ENCODE peak calls at places on chromosomes 4 and X, in eight cellular contexts. One of them, this sample, is unnamed.

GRCh38 chrX:123961268-123962005 is at the start of gene STAG2:
- DNase-seq in activated T-helper 9 cell treated with anti-CD3 and anti-CD28 coated beads, Interleukin-2, amount 50 U/mL, for 16 hours: peak
- DNase-seq in B cell: peak
- DNase-seq in transverse colon: peak
- DNase-seq in T-helper 1 cell: peak
- DNase-seq in natural killer cell: peak
- DNase-seq in PC-3: peak
- DNase-seq in RPMI8226: peak
- DNase-seq in this sample: peak

GRCh38 chr4:162075691-162076090 is 88.1 kb downstream of the FSTL5 start:
- DNase-seq in activated T-helper 9 cell treated with anti-CD3 and anti-CD28 coated beads, Interleukin-2, amount 50 U/mL, for 16 hours: no peak
- DNase-seq in RPMI8226: no peak
- DNase-seq in B cell: no peak
- DNase-seq in PC-3: no peak
- DNase-seq in natural killer cell: no peak
- DNase-seq in transverse colon: no peak
- DNase-seq in T-helper 1 cell: no peak
- DNase-seq in this sample: no peak

GRCh38 chrX:106178826-106179225 is 10.7 kb downstream of the PWWP3B start:
- DNase-seq in PC-3: peak
- DNase-seq in T-helper 1 cell: no peak
- DNase-seq in transverse colon: no peak
- DNase-seq in natural killer cell: no peak
- DNase-seq in B cell: no peak
- DNase-seq in activated T-helper 9 cell treated with anti-CD3 and anti-CD28 coated beads, Interleukin-2, amount 50 U/mL, for 16 hours: no peak
- DNase-seq in RPMI8226: no peak
- DNase-seq in this sample: no peak

GRCh38 chr4:73103799-73104503 is 34.4 kb upstream of the COX18 start:
- DNase-seq in natural killer cell: no peak
- DNase-seq in PC-3: peak
- DNase-seq in B cell: no peak
- DNase-seq in T-helper 1 cell: no peak
- DNase-seq in transverse colon: no peak
- DNase-seq in activated T-helper 9 cell treated with anti-CD3 and anti-CD28 coated beads, Interleukin-2, amount 50 U/mL, for 16 hours: no peak
- DNase-seq in RPMI8226: no peak
- DNase-seq in this sample: no peak

GRCh38 chrX:151801980-151802379 is 67.4 kb downstream of the CNGA2 start:
- DNase-seq in B cell: no peak
- DNase-seq in transverse colon: no peak
- DNase-seq in activated T-helper 9 cell treated with anti-CD3 and anti-CD28 coated beads, Interleukin-2, amount 50 U/mL, for 16 hours: no peak
- DNase-seq in T-helper 1 cell: no peak
- DNase-seq in PC-3: no peak
- DNase-seq in RPMI8226: no peak
- DNase-seq in natural killer cell: no peak
- DNase-seq in this sample: no peak

GRCh38 chr4:94676910-94677309 is 80.8 kb upstream of the BMPR1B start:
- DNase-seq in B cell: no peak
- DNase-seq in PC-3: no peak
- DNase-seq in RPMI8226: no peak
- DNase-seq in T-helper 1 cell: no peak
- DNase-seq in transverse colon: no peak
- DNase-seq in activated T-helper 9 cell treated with anti-CD3 and anti-CD28 coated beads, Interleukin-2, amount 50 U/mL, for 16 hours: no peak
- DNase-seq in natural killer cell: no peak
- DNase-seq in this sample: no peak

GRCh38 chr4:4379540-4380087 is 7.3 kb upstream of the NSG1 start:
- DNase-seq in natural killer cell: no peak
- DNase-seq in activated T-helper 9 cell treated with anti-CD3 and anti-CD28 coated beads, Interleukin-2, amount 50 U/mL, for 16 hours: no peak
- DNase-seq in RPMI8226: no peak
- DNase-seq in B cell: no peak
- DNase-seq in PC-3: no peak
- DNase-seq in transverse colon: no peak
- DNase-seq in T-helper 1 cell: no peak
- DNase-seq in this sample: no peak

GRCh38 chr4:180909279-180909678 is 1333.9 kb upstream of the TENM3 start:
- DNase-seq in PC-3: peak
- DNase-seq in T-helper 1 cell: no peak
- DNase-seq in natural killer cell: no peak
- DNase-seq in B cell: no peak
- DNase-seq in transverse colon: no peak
- DNase-seq in activated T-helper 9 cell treated with anti-CD3 and anti-CD28 coated beads, Interleukin-2, amount 50 U/mL, for 16 hours: no peak
- DNase-seq in RPMI8226: no peak
- DNase-seq in this sample: no peak

GRCh38 chr4:123449780-123450179 is 53.2 kb downstream of the SPRY1 start:
- DNase-seq in transverse colon: no peak
- DNase-seq in RPMI8226: peak
- DNase-seq in natural killer cell: no peak
- DNase-seq in B cell: peak
- DNase-seq in T-helper 1 cell: no peak
- DNase-seq in activated T-helper 9 cell treated with anti-CD3 and anti-CD28 coated beads, Interleukin-2, amount 50 U/mL, for 16 hours: no peak
- DNase-seq in PC-3: peak
- DNase-seq in this sample: peak

GRCh38 chrX:101430457-101431078 is 22.5 kb downstream of the HNRNPH2 start:
- DNase-seq in activated T-helper 9 cell treated with anti-CD3 and anti-CD28 coated beads, Interleukin-2, amount 50 U/mL, for 16 hours: no peak
- DNase-seq in B cell: no peak
- DNase-seq in natural killer cell: no peak
- DNase-seq in transverse colon: no peak
- DNase-seq in T-helper 1 cell: no peak
- DNase-seq in RPMI8226: no peak
- DNase-seq in PC-3: peak
- DNase-seq in this sample: no peak

GRCh38 chrX:153687121-153688039 is at the start of gene SLC6A8:
- DNase-seq in PC-3: peak
- DNase-seq in transverse colon: peak
- DNase-seq in activated T-helper 9 cell treated with anti-CD3 and anti-CD28 coated beads, Interleukin-2, amount 50 U/mL, for 16 hours: no peak
- DNase-seq in B cell: no peak
- DNase-seq in natural killer cell: no peak
- DNase-seq in RPMI8226: peak
- DNase-seq in T-helper 1 cell: peak
- DNase-seq in this sample: no peak

GRCh38 chr4:155197757-155198156 is 10.7 kb upstream of the NPY2R start:
- DNase-seq in B cell: no peak
- DNase-seq in PC-3: no peak
- DNase-seq in T-helper 1 cell: no peak
- DNase-seq in natural killer cell: no peak
- DNase-seq in activated T-helper 9 cell treated with anti-CD3 and anti-CD28 coated beads, Interleukin-2, amount 50 U/mL, for 16 hours: no peak
- DNase-seq in transverse colon: no peak
- DNase-seq in RPMI8226: no peak
- DNase-seq in this sample: peak

GRCh38 chr4:39976945-39977488 is 694 bp downstream of the PDS5A start:
- DNase-seq in activated T-helper 9 cell treated with anti-CD3 and anti-CD28 coated beads, Interleukin-2, amount 50 U/mL, for 16 hours: no peak
- DNase-seq in PC-3: no peak
- DNase-seq in B cell: peak
- DNase-seq in transverse colon: peak
- DNase-seq in T-helper 1 cell: peak
- DNase-seq in RPMI8226: peak
- DNase-seq in natural killer cell: peak
- DNase-seq in this sample: peak

GRCh38 chrX:51834076-51834475 is 59.3 kb upstream of the MAGED1 start:
- DNase-seq in RPMI8226: no peak
- DNase-seq in B cell: no peak
- DNase-seq in activated T-helper 9 cell treated with anti-CD3 and anti-CD28 coated beads, Interleukin-2, amount 50 U/mL, for 16 hours: no peak
- DNase-seq in natural killer cell: no peak
- DNase-seq in T-helper 1 cell: no peak
- DNase-seq in transverse colon: peak
- DNase-seq in PC-3: peak
- DNase-seq in this sample: no peak

GRCh38 chr4:67727124-67727850 is 26.3 kb upstream of the UBA6 start:
- DNase-seq in activated T-helper 9 cell treated with anti-CD3 and anti-CD28 coated beads, Interleukin-2, amount 50 U/mL, for 16 hours: no peak
- DNase-seq in natural killer cell: no peak
- DNase-seq in B cell: no peak
- DNase-seq in PC-3: peak
- DNase-seq in RPMI8226: peak
- DNase-seq in transverse colon: no peak
- DNase-seq in T-helper 1 cell: no peak
- DNase-seq in this sample: no peak

GRCh38 chr4:158750379-158750778 is 18.4 kb upstream of the FNIP2 start:
- DNase-seq in activated T-helper 9 cell treated with anti-CD3 and anti-CD28 coated beads, Interleukin-2, amount 50 U/mL, for 16 hours: no peak
- DNase-seq in B cell: no peak
- DNase-seq in transverse colon: no peak
- DNase-seq in PC-3: peak
- DNase-seq in RPMI8226: no peak
- DNase-seq in T-helper 1 cell: no peak
- DNase-seq in natural killer cell: no peak
- DNase-seq in this sample: no peak

GRCh38 chrX:36214924-36215323 is 295.4 kb downstream of the CFAP47 start:
- DNase-seq in PC-3: no peak
- DNase-seq in B cell: no peak
- DNase-seq in natural killer cell: no peak
- DNase-seq in activated T-helper 9 cell treated with anti-CD3 and anti-CD28 coated beads, Interleukin-2, amount 50 U/mL, for 16 hours: no peak
- DNase-seq in transverse colon: no peak
- DNase-seq in T-helper 1 cell: no peak
- DNase-seq in RPMI8226: no peak
- DNase-seq in this sample: no peak

GRCh38 chrX:38095971-38096529 is 89.7 kb downstream of the SYTL5 start:
- DNase-seq in B cell: no peak
- DNase-seq in RPMI8226: no peak
- DNase-seq in activated T-helper 9 cell treated with anti-CD3 and anti-CD28 coated beads, Interleukin-2, amount 50 U/mL, for 16 hours: no peak
- DNase-seq in T-helper 1 cell: no peak
- DNase-seq in transverse colon: no peak
- DNase-seq in natural killer cell: no peak
- DNase-seq in PC-3: peak
- DNase-seq in this sample: no peak

GRCh38 chr4:177047070-177047850 is 254.5 kb upstream of the VEGFC start:
- DNase-seq in B cell: peak
- DNase-seq in RPMI8226: peak
- DNase-seq in transverse colon: peak
- DNase-seq in activated T-helper 9 cell treated with anti-CD3 and anti-CD28 coated beads, Interleukin-2, amount 50 U/mL, for 16 hours: peak
- DNase-seq in PC-3: peak
- DNase-seq in natural killer cell: no peak
- DNase-seq in T-helper 1 cell: no peak
- DNase-seq in this sample: no peak

GRCh38 chr4:184807797-184808718 is 17.7 kb downstream of the ACSL1 start:
- DNase-seq in transverse colon: no peak
- DNase-seq in natural killer cell: no peak
- DNase-seq in activated T-helper 9 cell treated with anti-CD3 and anti-CD28 coated beads, Interleukin-2, amount 50 U/mL, for 16 hours: no peak
- DNase-seq in B cell: peak
- DNase-seq in RPMI8226: no peak
- DNase-seq in PC-3: peak
- DNase-seq in T-helper 1 cell: no peak
- DNase-seq in this sample: no peak

GRCh38 chr4:53573696-53574095 is 17.6 kb downstream of the LNX1 start:
- DNase-seq in natural killer cell: no peak
- DNase-seq in T-helper 1 cell: no peak
- DNase-seq in B cell: no peak
- DNase-seq in RPMI8226: no peak
- DNase-seq in transverse colon: no peak
- DNase-seq in PC-3: no peak
- DNase-seq in activated T-helper 9 cell treated with anti-CD3 and anti-CD28 coated beads, Interleukin-2, amount 50 U/mL, for 16 hours: no peak
- DNase-seq in this sample: no peak

GRCh38 chr4:73979407-73979806 is 2.4 kb downstream of the PF4 start:
- DNase-seq in transverse colon: no peak
- DNase-seq in PC-3: no peak
- DNase-seq in B cell: no peak
- DNase-seq in natural killer cell: no peak
- DNase-seq in activated T-helper 9 cell treated with anti-CD3 and anti-CD28 coated beads, Interleukin-2, amount 50 U/mL, for 16 hours: no peak
- DNase-seq in T-helper 1 cell: no peak
- DNase-seq in RPMI8226: no peak
- DNase-seq in this sample: no peak